ENCODE peak calls at places on chromosomes 11 and 22, in six cellular contexts. One of them, this sample, is unnamed.

GRCh38 chr11:17782145-17782544 is 47.6 kb downstream of the KCNC1 start:
- DNase-seq in HFF-Myc: no peak
- DNase-seq in glutamatergic neuron: no peak
- DNase-seq in right atrium auricular region: no peak
- DNase-seq in coronary artery: no peak
- DNase-seq in OCI-LY7: no peak
- DNase-seq in this sample: no peak

GRCh38 chr11:112525270-112525669 is 264.6 kb upstream of the PLET1 start:
- DNase-seq in HFF-Myc: peak
- DNase-seq in glutamatergic neuron: no peak
- DNase-seq in right atrium auricular region: peak
- DNase-seq in coronary artery: no peak
- DNase-seq in OCI-LY7: no peak
- DNase-seq in this sample: no peak

GRCh38 chr22:25955323-25955722 is 213.3 kb downstream of the MYO18B start:
- DNase-seq in HFF-Myc: no peak
- DNase-seq in glutamatergic neuron: no peak
- DNase-seq in right atrium auricular region: no peak
- DNase-seq in coronary artery: no peak
- DNase-seq in OCI-LY7: no peak
- DNase-seq in this sample: no peak

GRCh38 chr11:66708026-66708579 is 20.9 kb downstream of the SPTBN2 start:
- DNase-seq in HFF-Myc: no peak
- DNase-seq in glutamatergic neuron: no peak
- DNase-seq in right atrium auricular region: no peak
- DNase-seq in coronary artery: no peak
- DNase-seq in OCI-LY7: no peak
- DNase-seq in this sample: no peak

GRCh38 chr11:69108559-69108958 is 47.2 kb upstream of the SMIM38 start:
- DNase-seq in HFF-Myc: no peak
- DNase-seq in glutamatergic neuron: no peak
- DNase-seq in right atrium auricular region: no peak
- DNase-seq in coronary artery: no peak
- DNase-seq in OCI-LY7: no peak
- DNase-seq in this sample: no peak

GRCh38 chr22:25402501-25403283 is 161.8 kb upstream of the GRK3 start:
- DNase-seq in HFF-Myc: no peak
- DNase-seq in glutamatergic neuron: no peak
- DNase-seq in right atrium auricular region: no peak
- DNase-seq in coronary artery: no peak
- DNase-seq in OCI-LY7: no peak
- DNase-seq in this sample: no peak

GRCh38 chr11:46294365-46295309 is 17.2 kb downstream of the CREB3L1 start:
- DNase-seq in HFF-Myc: peak
- DNase-seq in glutamatergic neuron: no peak
- DNase-seq in right atrium auricular region: no peak
- DNase-seq in coronary artery: no peak
- DNase-seq in OCI-LY7: no peak
- DNase-seq in this sample: no peak

GRCh38 chr11:14471127-14471526 is 28.5 kb downstream of the COPB1 start:
- DNase-seq in HFF-Myc: no peak
- DNase-seq in glutamatergic neuron: no peak
- DNase-seq in right atrium auricular region: no peak
- DNase-seq in coronary artery: no peak
- DNase-seq in OCI-LY7: no peak
- DNase-seq in this sample: no peak

GRCh38 chr22:21699643-21700042 is 33.8 kb downstream of the PPIL2 start:
- DNase-seq in HFF-Myc: no peak
- DNase-seq in glutamatergic neuron: no peak
- DNase-seq in right atrium auricular region: no peak
- DNase-seq in coronary artery: no peak
- DNase-seq in OCI-LY7: no peak
- DNase-seq in this sample: no peak

GRCh38 chr11:47161134-47161854 is 15.4 kb downstream of the ARFGAP2 start:
- DNase-seq in HFF-Myc: no peak
- DNase-seq in glutamatergic neuron: peak
- DNase-seq in right atrium auricular region: peak
- DNase-seq in coronary artery: no peak
- DNase-seq in OCI-LY7: peak
- DNase-seq in this sample: no peak

GRCh38 chr11:129319751-129320150 is 55.9 kb upstream of the BARX2 start:
- DNase-seq in HFF-Myc: no peak
- DNase-seq in glutamatergic neuron: no peak
- DNase-seq in right atrium auricular region: no peak
- DNase-seq in coronary artery: no peak
- DNase-seq in OCI-LY7: no peak
- DNase-seq in this sample: no peak

GRCh38 chr11:33065445-33066178 is 26.2 kb downstream of the TCP11L1 start:
- DNase-seq in HFF-Myc: peak
- DNase-seq in glutamatergic neuron: peak
- DNase-seq in right atrium auricular region: no peak
- DNase-seq in coronary artery: no peak
- DNase-seq in OCI-LY7: peak
- DNase-seq in this sample: peak

GRCh38 chr11:15291885-15292284 is 177.2 kb downstream of the INSC start:
- DNase-seq in HFF-Myc: no peak
- DNase-seq in glutamatergic neuron: no peak
- DNase-seq in right atrium auricular region: no peak
- DNase-seq in coronary artery: no peak
- DNase-seq in OCI-LY7: no peak
- DNase-seq in this sample: no peak

GRCh38 chr22:38442967-38443674 is 11.9 kb downstream of the KCNJ4 start:
- DNase-seq in HFF-Myc: no peak
- DNase-seq in glutamatergic neuron: no peak
- DNase-seq in right atrium auricular region: no peak
- DNase-seq in coronary artery: no peak
- DNase-seq in OCI-LY7: no peak
- DNase-seq in this sample: no peak

GRCh38 chr11:1234771-1235614 is 12.1 kb downstream of the MUC5B start:
- DNase-seq in HFF-Myc: no peak
- DNase-seq in glutamatergic neuron: peak
- DNase-seq in right atrium auricular region: no peak
- DNase-seq in coronary artery: no peak
- DNase-seq in OCI-LY7: no peak
- DNase-seq in this sample: no peak

GRCh38 chr11:47501095-47501494 is 51.8 kb downstream of the CELF1 start:
- DNase-seq in HFF-Myc: no peak
- DNase-seq in glutamatergic neuron: no peak
- DNase-seq in right atrium auricular region: no peak
- DNase-seq in coronary artery: no peak
- DNase-seq in OCI-LY7: no peak
- DNase-seq in this sample: no peak

GRCh38 chr22:35683560-35683959 is 34.1 kb upstream of the APOL5 start:
- DNase-seq in HFF-Myc: no peak
- DNase-seq in glutamatergic neuron: no peak
- DNase-seq in right atrium auricular region: no peak
- DNase-seq in coronary artery: no peak
- DNase-seq in OCI-LY7: no peak
- DNase-seq in this sample: no peak

GRCh38 chr11:120185678-120186407 is 25.0 kb upstream of the OAF start:
- DNase-seq in HFF-Myc: no peak
- DNase-seq in glutamatergic neuron: no peak
- DNase-seq in right atrium auricular region: no peak
- DNase-seq in coronary artery: peak
- DNase-seq in OCI-LY7: no peak
- DNase-seq in this sample: no peak

GRCh38 chr11:77069336-77069968 is 2.7 kb downstream of the CAPN5 start:
- DNase-seq in HFF-Myc: no peak
- DNase-seq in glutamatergic neuron: no peak
- DNase-seq in right atrium auricular region: peak
- DNase-seq in coronary artery: peak
- DNase-seq in OCI-LY7: no peak
- DNase-seq in this sample: no peak

GRCh38 chr11:126132319-126132718 is 69.7 kb upstream of the CDON start:
- DNase-seq in HFF-Myc: no peak
- DNase-seq in glutamatergic neuron: no peak
- DNase-seq in right atrium auricular region: no peak
- DNase-seq in coronary artery: no peak
- DNase-seq in OCI-LY7: no peak
- DNase-seq in this sample: no peak

GRCh38 chr11:3942160-3942955 is 86.9 kb downstream of the STIM1 start:
- DNase-seq in HFF-Myc: no peak
- DNase-seq in glutamatergic neuron: no peak
- DNase-seq in right atrium auricular region: no peak
- DNase-seq in coronary artery: no peak
- DNase-seq in OCI-LY7: peak
- DNase-seq in this sample: no peak

GRCh38 chr22:27554106-27554814 is 247.3 kb downstream of the MN1 start:
- DNase-seq in HFF-Myc: no peak
- DNase-seq in glutamatergic neuron: no peak
- DNase-seq in right atrium auricular region: no peak
- DNase-seq in coronary artery: no peak
- DNase-seq in OCI-LY7: no peak
- DNase-seq in this sample: no peak

GRCh38 chr11:93494341-93494740 is 48.9 kb downstream of the SMCO4 start:
- DNase-seq in HFF-Myc: no peak
- DNase-seq in glutamatergic neuron: no peak
- DNase-seq in right atrium auricular region: no peak
- DNase-seq in coronary artery: no peak
- DNase-seq in OCI-LY7: no peak
- DNase-seq in this sample: no peak

GRCh38 chr11:117195761-117196160 is 3.4 kb upstream of the TAGLN start:
- DNase-seq in HFF-Myc: no peak
- DNase-seq in glutamatergic neuron: no peak
- DNase-seq in right atrium auricular region: no peak
- DNase-seq in coronary artery: no peak
- DNase-seq in OCI-LY7: no peak
- DNase-seq in this sample: no peak

GRCh38 chr11:3944198-3944597 is 88.7 kb downstream of the STIM1 start:
- DNase-seq in HFF-Myc: no peak
- DNase-seq in glutamatergic neuron: no peak
- DNase-seq in right atrium auricular region: no peak
- DNase-seq in coronary artery: no peak
- DNase-seq in OCI-LY7: no peak
- DNase-seq in this sample: no peak

GRCh38 chr22:23521442-23522113 is 58.5 kb downstream of the IGLL1 start:
- DNase-seq in HFF-Myc: peak
- DNase-seq in glutamatergic neuron: peak
- DNase-seq in right atrium auricular region: peak
- DNase-seq in coronary artery: peak
- DNase-seq in OCI-LY7: peak
- DNase-seq in this sample: peak
- TF ChIP-seq CTCF in HFF-Myc: no peak
- TF ChIP-seq CTCF in glutamatergic neuron: peak
- TF ChIP-seq CTCF in right atrium auricular region: no peak
- TF ChIP-seq CTCF in coronary artery: no peak
- TF ChIP-seq CTCF in OCI-LY7: peak
- TF ChIP-seq CTCF in this sample: peak

GRCh38 chr11:64764753-64765152 is 5.0 kb upstream of the PYGM start:
- DNase-seq in HFF-Myc: no peak
- DNase-seq in glutamatergic neuron: no peak
- DNase-seq in right atrium auricular region: no peak
- DNase-seq in coronary artery: no peak
- DNase-seq in OCI-LY7: no peak
- DNase-seq in this sample: no peak

GRCh38 chr11:64765841-64766682 is 6.3 kb upstream of the PYGM start:
- DNase-seq in HFF-Myc: no peak
- DNase-seq in glutamatergic neuron: no peak
- DNase-seq in right atrium auricular region: no peak
- DNase-seq in coronary artery: no peak
- DNase-seq in OCI-LY7: no peak
- DNase-seq in this sample: no peak

GRCh38 chr11:64766881-64767280 is 7.1 kb upstream of the PYGM start:
- DNase-seq in HFF-Myc: no peak
- DNase-seq in glutamatergic neuron: no peak
- DNase-seq in right atrium auricular region: no peak
- DNase-seq in coronary artery: no peak
- DNase-seq in OCI-LY7: no peak
- DNase-seq in this sample: no peak

GRCh38 chr11:64763804-64764611 is 4.2 kb upstream of the PYGM start:
- DNase-seq in HFF-Myc: no peak
- DNase-seq in glutamatergic neuron: no peak
- DNase-seq in right atrium auricular region: no peak
- DNase-seq in coronary artery: no peak
- DNase-seq in OCI-LY7: no peak
- DNase-seq in this sample: no peak

DNA sequence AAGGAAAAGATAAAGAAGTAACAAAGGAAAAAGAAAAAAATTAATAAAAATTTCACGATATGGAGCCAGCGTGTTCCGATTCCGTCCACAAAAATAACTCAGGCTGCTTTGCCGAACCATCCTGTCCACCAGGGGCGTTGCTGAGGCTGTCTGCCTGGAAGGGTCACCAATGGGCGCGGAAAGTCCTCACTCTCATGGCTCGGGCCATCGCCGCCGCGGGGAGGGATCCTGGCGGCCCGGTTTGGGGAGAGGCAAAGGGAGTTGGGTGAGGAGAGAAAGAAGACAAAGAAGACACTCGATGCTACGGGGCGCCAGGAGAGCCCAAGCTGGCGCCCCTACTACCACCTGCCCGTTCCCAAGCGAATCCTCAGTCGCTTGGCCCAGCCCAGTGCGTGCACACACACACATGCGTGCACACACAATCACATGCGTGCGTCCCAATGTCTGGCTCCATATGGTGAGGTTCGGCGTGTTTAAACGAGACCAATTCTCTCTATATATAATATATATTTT is 5.6 kb upstream of the PYGM start:
- DNase-seq in HFF-Myc: no peak
- DNase-seq in glutamatergic neuron: peak
- DNase-seq in right atrium auricular region: no peak
- DNase-seq in coronary artery: no peak
- DNase-seq in OCI-LY7: no peak
- DNase-seq in this sample: no peak
- TF ChIP-seq CTCF in HFF-Myc: peak
- TF ChIP-seq CTCF in glutamatergic neuron: no peak
- TF ChIP-seq CTCF in right atrium auricular region: no peak
- TF ChIP-seq CTCF in coronary artery: no peak
- TF ChIP-seq CTCF in OCI-LY7: peak
- TF ChIP-seq CTCF in this sample: peak

DNA sequence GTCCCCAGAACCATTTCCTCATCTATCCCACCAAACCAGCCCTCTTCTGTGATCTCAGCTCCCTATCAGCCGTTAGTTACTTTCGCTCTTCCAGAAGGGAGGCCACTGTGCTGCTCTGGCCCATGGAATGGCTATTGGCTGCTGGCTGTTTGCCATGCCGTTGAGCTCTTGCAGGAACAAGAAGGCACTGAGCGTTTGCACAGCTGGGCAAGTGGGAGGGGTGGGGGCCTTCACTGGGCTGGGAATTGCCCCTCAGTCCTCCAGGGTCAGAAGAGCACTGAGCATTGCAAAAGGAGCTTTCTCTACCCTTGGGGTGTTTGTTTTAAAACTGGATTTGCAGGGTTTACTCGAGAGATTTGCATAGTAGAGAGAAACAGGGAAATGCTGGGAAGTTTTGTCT is 129.0 kb upstream of the PARVA start:
- DNase-seq in HFF-Myc: no peak
- DNase-seq in glutamatergic neuron: no peak
- DNase-seq in right atrium auricular region: peak
- DNase-seq in coronary artery: no peak
- DNase-seq in OCI-LY7: no peak
- DNase-seq in this sample: peak
- TF ChIP-seq CTCF in HFF-Myc: no peak
- TF ChIP-seq CTCF in glutamatergic neuron: no peak
- TF ChIP-seq CTCF in right atrium auricular region: no peak
- TF ChIP-seq CTCF in coronary artery: no peak
- TF ChIP-seq CTCF in OCI-LY7: no peak
- TF ChIP-seq CTCF in this sample: no peak

GRCh38 chr11:72493426-72494108 is 59.2 kb upstream of the CLPB start:
- DNase-seq in HFF-Myc: no peak
- DNase-seq in glutamatergic neuron: no peak
- DNase-seq in right atrium auricular region: no peak
- DNase-seq in coronary artery: no peak
- DNase-seq in OCI-LY7: no peak
- DNase-seq in this sample: no peak
- TF ChIP-seq CTCF in HFF-Myc: no peak
- TF ChIP-seq CTCF in glutamatergic neuron: no peak
- TF ChIP-seq CTCF in right atrium auricular region: no peak
- TF ChIP-seq CTCF in coronary artery: no peak
- TF ChIP-seq CTCF in OCI-LY7: no peak
- TF ChIP-seq CTCF in this sample: no peak

GRCh38 chr11:70680781-70681281 is 282.5 kb downstream of the CTTN start:
- DNase-seq in HFF-Myc: no peak
- DNase-seq in glutamatergic neuron: no peak
- DNase-seq in right atrium auricular region: no peak
- DNase-seq in coronary artery: no peak
- DNase-seq in OCI-LY7: no peak
- DNase-seq in this sample: no peak
- TF ChIP-seq CTCF in HFF-Myc: no peak
- TF ChIP-seq CTCF in glutamatergic neuron: no peak
- TF ChIP-seq CTCF in right atrium auricular region: no peak
- TF ChIP-seq CTCF in coronary artery: no peak
- TF ChIP-seq CTCF in OCI-LY7: no peak
- TF ChIP-seq CTCF in this sample: no peak